ENCODE peak calls at places on chromosome 21, in seven cellular contexts. One of them, this sample, is unnamed.

GRCh38 chr21:20662523-20662922 is 335.7 kb upstream of the NCAM2 start:
- DNase-seq in endothelial cell of umbilical vein: no peak
- DNase-seq in heart left ventricle: no peak
- DNase-seq in A549: no peak
- DNase-seq in body of pancreas: no peak
- DNase-seq in uterus: no peak
- DNase-seq in prostate gland: no peak
- DNase-seq in this sample: no peak

GRCh38 chr21:19433623-19434022 is 1030.0 kb upstream of the TMPRSS15 start:
- DNase-seq in endothelial cell of umbilical vein: no peak
- DNase-seq in heart left ventricle: no peak
- DNase-seq in A549: no peak
- DNase-seq in body of pancreas: no peak
- DNase-seq in uterus: no peak
- DNase-seq in prostate gland: no peak
- DNase-seq in this sample: no peak

GRCh38 chr21:28069446-28069845 is 923.2 kb downstream of the LTN1 start:
- DNase-seq in endothelial cell of umbilical vein: no peak
- DNase-seq in heart left ventricle: no peak
- DNase-seq in A549: no peak
- DNase-seq in body of pancreas: no peak
- DNase-seq in uterus: no peak
- DNase-seq in prostate gland: no peak
- DNase-seq in this sample: no peak

GRCh38 chr21:34845521-34846213 is 176.9 kb downstream of the CLIC6 start:
- DNase-seq in endothelial cell of umbilical vein: peak
- DNase-seq in heart left ventricle: no peak
- DNase-seq in A549: no peak
- DNase-seq in body of pancreas: peak
- DNase-seq in uterus: no peak
- DNase-seq in prostate gland: peak
- DNase-seq in this sample: no peak

GRCh38 chr21:34933609-34934345 is 115.3 kb downstream of the RUNX1 start:
- DNase-seq in endothelial cell of umbilical vein: no peak
- DNase-seq in heart left ventricle: no peak
- DNase-seq in A549: no peak
- DNase-seq in body of pancreas: no peak
- DNase-seq in uterus: no peak
- DNase-seq in prostate gland: no peak
- DNase-seq in this sample: no peak

GRCh38 chr21:34582506-34583150 is 32.3 kb downstream of the RCAN1 start:
- DNase-seq in endothelial cell of umbilical vein: peak
- DNase-seq in heart left ventricle: peak
- DNase-seq in A549: peak
- DNase-seq in body of pancreas: no peak
- DNase-seq in uterus: no peak
- DNase-seq in prostate gland: peak
- DNase-seq in this sample: no peak

GRCh38 chr21:32772281-32773047 is 909 bp upstream of the PAXBP1 start:
- DNase-seq in endothelial cell of umbilical vein: peak
- DNase-seq in heart left ventricle: no peak
- DNase-seq in A549: no peak
- DNase-seq in body of pancreas: peak
- DNase-seq in uterus: peak
- DNase-seq in prostate gland: peak
- DNase-seq in this sample: no peak

GRCh38 chr21:46180778-46181391 is 3.4 kb downstream of the SPATC1L start:
- DNase-seq in endothelial cell of umbilical vein: no peak
- DNase-seq in heart left ventricle: no peak
- DNase-seq in A549: no peak
- DNase-seq in body of pancreas: no peak
- DNase-seq in uterus: no peak
- DNase-seq in prostate gland: no peak
- DNase-seq in this sample: no peak

GRCh38 chr21:33025106-33025470 is 647 bp upstream of the OLIG2 start:
- DNase-seq in endothelial cell of umbilical vein: no peak
- DNase-seq in heart left ventricle: no peak
- DNase-seq in A549: no peak
- DNase-seq in body of pancreas: no peak
- DNase-seq in uterus: no peak
- DNase-seq in prostate gland: no peak
- DNase-seq in this sample: no peak

GRCh38 chr21:21973806-21974205 is 975.6 kb downstream of the NCAM2 start:
- DNase-seq in endothelial cell of umbilical vein: no peak
- DNase-seq in heart left ventricle: no peak
- DNase-seq in A549: no peak
- DNase-seq in body of pancreas: no peak
- DNase-seq in uterus: no peak
- DNase-seq in prostate gland: no peak
- DNase-seq in this sample: no peak

GRCh38 chr21:37467082-37467481 is 100.5 kb downstream of the DYRK1A start:
- DNase-seq in endothelial cell of umbilical vein: no peak
- DNase-seq in heart left ventricle: no peak
- DNase-seq in A549: no peak
- DNase-seq in body of pancreas: no peak
- DNase-seq in uterus: no peak
- DNase-seq in prostate gland: no peak
- DNase-seq in this sample: no peak

GRCh38 chr21:16124397-16125130 is 394.8 kb downstream of the USP25 start:
- DNase-seq in endothelial cell of umbilical vein: peak
- DNase-seq in heart left ventricle: no peak
- DNase-seq in A549: peak
- DNase-seq in body of pancreas: no peak
- DNase-seq in uterus: no peak
- DNase-seq in prostate gland: no peak
- DNase-seq in this sample: no peak

GRCh38 chr21:35190201-35190701 is 141.1 kb upstream of the RUNX1 start:
- DNase-seq in endothelial cell of umbilical vein: no peak
- DNase-seq in heart left ventricle: no peak
- DNase-seq in A549: peak
- DNase-seq in body of pancreas: no peak
- DNase-seq in uterus: no peak
- DNase-seq in prostate gland: no peak
- DNase-seq in this sample: no peak

GRCh38 chr21:45854702-45855247 is 126.8 kb upstream of the COL6A1 start:
- DNase-seq in endothelial cell of umbilical vein: no peak
- DNase-seq in heart left ventricle: peak
- DNase-seq in A549: no peak
- DNase-seq in body of pancreas: no peak
- DNase-seq in uterus: no peak
- DNase-seq in prostate gland: no peak
- DNase-seq in this sample: no peak

GRCh38 chr21:21301013-21301412 is 302.8 kb downstream of the NCAM2 start:
- DNase-seq in endothelial cell of umbilical vein: no peak
- DNase-seq in heart left ventricle: no peak
- DNase-seq in A549: no peak
- DNase-seq in body of pancreas: no peak
- DNase-seq in uterus: no peak
- DNase-seq in prostate gland: no peak
- DNase-seq in this sample: no peak

GRCh38 chr21:27480841-27481261 is 514.0 kb upstream of the ADAMTS5 start:
- DNase-seq in endothelial cell of umbilical vein: no peak
- DNase-seq in heart left ventricle: no peak
- DNase-seq in A549: no peak
- DNase-seq in body of pancreas: no peak
- DNase-seq in uterus: no peak
- DNase-seq in prostate gland: no peak
- DNase-seq in this sample: no peak

GRCh38 chr21:33075128-33075527 is 5.2 kb downstream of the OLIG1 start:
- DNase-seq in endothelial cell of umbilical vein: no peak
- DNase-seq in heart left ventricle: no peak
- DNase-seq in A549: no peak
- DNase-seq in body of pancreas: no peak
- DNase-seq in uterus: no peak
- DNase-seq in prostate gland: no peak
- DNase-seq in this sample: no peak

GRCh38 chr21:16279658-16280581 is 550.1 kb downstream of the USP25 start:
- DNase-seq in endothelial cell of umbilical vein: peak
- DNase-seq in heart left ventricle: no peak
- DNase-seq in A549: peak
- DNase-seq in body of pancreas: peak
- DNase-seq in uterus: peak
- DNase-seq in prostate gland: peak
- DNase-seq in this sample: no peak

GRCh38 chr21:40169971-40170370 is 302.7 kb downstream of the PCP4 start:
- DNase-seq in endothelial cell of umbilical vein: no peak
- DNase-seq in heart left ventricle: no peak
- DNase-seq in A549: no peak
- DNase-seq in body of pancreas: no peak
- DNase-seq in uterus: no peak
- DNase-seq in prostate gland: no peak
- DNase-seq in this sample: no peak

GRCh38 chr21:33036430-33037162 is 10.9 kb downstream of the OLIG2 start:
- DNase-seq in endothelial cell of umbilical vein: peak
- DNase-seq in heart left ventricle: no peak
- DNase-seq in A549: no peak
- DNase-seq in body of pancreas: peak
- DNase-seq in uterus: no peak
- DNase-seq in prostate gland: no peak
- DNase-seq in this sample: no peak

GRCh38 chr21:38175321-38175720 is 81.5 kb upstream of the KCNJ15 start:
- DNase-seq in endothelial cell of umbilical vein: peak
- DNase-seq in heart left ventricle: no peak
- DNase-seq in A549: no peak
- DNase-seq in body of pancreas: no peak
- DNase-seq in uterus: no peak
- DNase-seq in prostate gland: no peak
- DNase-seq in this sample: no peak

GRCh38 chr21:15730484-15731242 is 881 bp downstream of the USP25 start:
- DNase-seq in endothelial cell of umbilical vein: peak
- DNase-seq in heart left ventricle: no peak
- DNase-seq in A549: no peak
- DNase-seq in body of pancreas: peak
- DNase-seq in uterus: no peak
- DNase-seq in prostate gland: peak
- DNase-seq in this sample: no peak

GRCh38 chr21:31911138-31911907 is 38.5 kb downstream of the HUNK start:
- DNase-seq in endothelial cell of umbilical vein: no peak
- DNase-seq in heart left ventricle: no peak
- DNase-seq in A549: peak
- DNase-seq in body of pancreas: no peak
- DNase-seq in uterus: no peak
- DNase-seq in prostate gland: no peak
- DNase-seq in this sample: no peak

GRCh38 chr21:15005391-15005790 is 59.4 kb downstream of the NRIP1 start:
- DNase-seq in endothelial cell of umbilical vein: peak
- DNase-seq in heart left ventricle: no peak
- DNase-seq in A549: no peak
- DNase-seq in body of pancreas: no peak
- DNase-seq in uterus: no peak
- DNase-seq in prostate gland: no peak
- DNase-seq in this sample: no peak

GRCh38 chr21:38699048-38699447 is 106.7 kb upstream of the ETS2 start:
- DNase-seq in endothelial cell of umbilical vein: peak
- DNase-seq in heart left ventricle: no peak
- DNase-seq in A549: no peak
- DNase-seq in body of pancreas: no peak
- DNase-seq in uterus: no peak
- DNase-seq in prostate gland: no peak
- DNase-seq in this sample: no peak

GRCh38 chr21:32624726-32625125 is 12.5 kb upstream of the CFAP298 start:
- DNase-seq in endothelial cell of umbilical vein: no peak
- DNase-seq in heart left ventricle: no peak
- DNase-seq in A549: no peak
- DNase-seq in body of pancreas: no peak
- DNase-seq in uterus: no peak
- DNase-seq in prostate gland: no peak
- DNase-seq in this sample: no peak

GRCh38 chr21:31475223-31475622 is 131.2 kb upstream of the TIAM1 start:
- DNase-seq in endothelial cell of umbilical vein: no peak
- DNase-seq in heart left ventricle: no peak
- DNase-seq in A549: no peak
- DNase-seq in body of pancreas: no peak
- DNase-seq in uterus: no peak
- DNase-seq in prostate gland: no peak
- DNase-seq in this sample: no peak

DNA sequence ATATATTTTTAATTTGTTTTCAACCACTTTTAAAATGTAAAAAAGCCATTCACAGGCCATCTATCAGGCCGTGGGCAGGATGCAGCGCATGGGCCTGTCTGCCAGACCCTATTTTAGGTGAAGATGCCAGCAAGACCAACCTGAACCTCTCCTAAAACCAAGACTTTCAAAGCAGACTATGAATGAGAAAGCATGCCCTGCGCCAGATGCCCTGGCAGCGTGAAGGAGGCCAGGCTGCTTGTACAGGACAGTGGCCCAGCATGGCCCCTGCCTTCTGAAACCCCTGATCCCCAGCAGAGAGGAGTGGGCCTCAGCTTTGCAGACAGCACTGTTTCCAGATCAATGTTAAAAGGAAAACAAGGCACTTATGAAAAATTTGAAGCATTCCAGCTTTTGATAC is 31.6 kb downstream of the WDR4 start:
- DNase-seq in endothelial cell of umbilical vein: no peak
- DNase-seq in heart left ventricle: no peak
- DNase-seq in A549: no peak
- DNase-seq in body of pancreas: no peak
- DNase-seq in uterus: no peak
- DNase-seq in prostate gland: no peak
- DNase-seq in this sample: no peak
- H3K4me3 ChIP-seq in endothelial cell of umbilical vein: no peak
- H3K4me3 ChIP-seq in heart left ventricle: no peak
- H3K4me3 ChIP-seq in A549: no peak
- H3K4me3 ChIP-seq in body of pancreas: no peak
- H3K4me3 ChIP-seq in uterus: no peak
- H3K4me3 ChIP-seq in prostate gland: no peak
- H3K4me3 ChIP-seq in this sample: no peak

GRCh38 chr21:36385233-36385908 is at the start of gene CHAF1B:
- DNase-seq in endothelial cell of umbilical vein: peak
- DNase-seq in heart left ventricle: peak
- DNase-seq in A549: peak
- DNase-seq in body of pancreas: peak
- DNase-seq in uterus: peak
- DNase-seq in prostate gland: peak
- DNase-seq in this sample: no peak
- TF ChIP-seq POLR2A in endothelial cell of umbilical vein: peak
- TF ChIP-seq POLR2A in heart left ventricle: no peak
- TF ChIP-seq POLR2A in A549: peak
- TF ChIP-seq POLR2A in body of pancreas: peak
- TF ChIP-seq POLR2A in uterus: peak
- TF ChIP-seq POLR2A in prostate gland: peak
- TF ChIP-seq POLR2A in this sample: peak

GRCh38 chr21:44800971-44801467 is 601 bp downstream of the UBE2G2 start:
- DNase-seq in endothelial cell of umbilical vein: peak
- DNase-seq in heart left ventricle: no peak
- DNase-seq in A549: peak
- DNase-seq in body of pancreas: no peak
- DNase-seq in uterus: no peak
- DNase-seq in prostate gland: no peak
- DNase-seq in this sample: no peak
- TF ChIP-seq CTCF in endothelial cell of umbilical vein: no peak
- TF ChIP-seq CTCF in heart left ventricle: no peak
- TF ChIP-seq CTCF in A549: peak
- TF ChIP-seq CTCF in body of pancreas: peak
- TF ChIP-seq CTCF in uterus: no peak
- TF ChIP-seq CTCF in prostate gland: no peak
- TF ChIP-seq CTCF in this sample: peak

DNA sequence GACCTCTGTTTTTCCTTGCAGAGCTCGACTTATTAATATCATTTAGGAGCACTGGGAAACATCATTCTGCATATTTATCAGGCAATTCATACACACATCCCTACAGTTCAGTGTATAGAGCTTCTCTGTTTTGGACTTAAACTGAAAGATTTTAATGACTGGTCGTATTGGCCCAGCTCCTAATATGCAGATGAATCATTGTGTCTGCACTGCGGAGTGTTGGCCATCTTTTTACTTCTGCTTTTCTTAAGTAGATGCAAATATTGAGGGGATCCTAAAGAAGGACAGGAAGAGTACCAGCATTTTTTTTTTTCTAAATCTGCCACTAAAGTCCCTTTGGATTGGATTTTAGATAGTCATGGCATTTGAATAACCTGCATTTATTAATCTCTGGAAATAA is 154.8 kb downstream of the BACH1 start:
- DNase-seq in endothelial cell of umbilical vein: no peak
- DNase-seq in heart left ventricle: no peak
- DNase-seq in A549: no peak
- DNase-seq in body of pancreas: no peak
- DNase-seq in uterus: no peak
- DNase-seq in prostate gland: no peak
- DNase-seq in this sample: no peak
- H3K4me3 ChIP-seq in endothelial cell of umbilical vein: no peak
- H3K4me3 ChIP-seq in heart left ventricle: no peak
- H3K4me3 ChIP-seq in A549: no peak
- H3K4me3 ChIP-seq in body of pancreas: no peak
- H3K4me3 ChIP-seq in uterus: no peak
- H3K4me3 ChIP-seq in prostate gland: no peak
- H3K4me3 ChIP-seq in this sample: no peak